ENCODE peak calls at places on chromosomes 5 and 9, in nine cellular contexts. D is ovary; A is nephron progenitor cell; E is left kidney; S is activated CD8-positive, alpha-beta memory T cell treated with anti-CD3 and anti-CD28 coated beads, Interleukin-2, amount 10 ng/mL, durations not matched to agents 7 days and 5 days; Z is NCI-H524; K is stimulated activated CD4-positive, alpha-beta T cell treated with anti-CD3 and anti-CD28 coated beads, Interleukin-1b, Interleukin-23, amount 100 ng/mL, for 1 hour; W is K562; O is nucleus accumbens. H is an unnamed sample.

GRCh38 chr5:144742376-144742775 is 571.7 kb downstream of the KCTD16 start:
- DNase-seq in D (no peak), A (no peak), E (peak; percentile 31), S (no peak), Z (no peak), K (no peak), W (no peak), O (no peak), H (no peak)

GRCh38 chr5:74372502-74373445 is 267.8 kb downstream of the ENC1 start:
- DNase-seq in D (no peak), A (no peak), E (peak; percentile 46), S (no peak), Z (no peak), K (no peak), W (no peak), O (no peak), H (no peak)

GRCh38 chr9:132042324-132042723 is 37.3 kb downstream of the MED27 start:
- DNase-seq in D (no peak), A (no peak), E (no peak), S (no peak), Z (peak; percentile 71), K (no peak), W (peak; percentile 38), O (no peak), H (no peak)

GRCh38 chr9:85610074-85610855 is 131.5 kb downstream of the AGTPBP1 start:
- DNase-seq in D (no peak), A (peak; percentile 48), E (peak; percentile 91), S (peak; percentile 55), Z (no peak), K (no peak), W (peak; percentile 60), O (peak; percentile 82), H (peak; percentile 70)

GRCh38 chr5:123719004-123719403 is 207.0 kb downstream of the CSNK1G3 start:
- DNase-seq in D (no peak), A (no peak), E (no peak), S (no peak), Z (no peak), K (no peak), W (no peak), O (no peak), H (no peak)

GRCh38 chr5:53874409-53874808 is 314.0 kb downstream of the NDUFS4 start:
- DNase-seq in D (no peak), A (no peak), E (no peak), S (no peak), Z (no peak), K (no peak), W (no peak), O (no peak), H (peak; percentile 49)

GRCh38 chr5:101950050-101950449 is 346.0 kb downstream of the SLCO4C1 start:
- DNase-seq in D (no peak), A (no peak), E (no peak), S (no peak), Z (no peak), K (no peak), W (no peak), O (no peak), H (no peak)

GRCh38 chr5:62606878-62607277 is 28.3 kb downstream of the LRRC70 start:
- DNase-seq in D (no peak), A (no peak), E (no peak), S (no peak), Z (no peak), K (no peak), W (no peak), O (no peak), H (no peak)

GRCh38 chr5:58898538-58898937 is 315.7 kb downstream of the RAB3C start:
- DNase-seq in D (no peak), A (no peak), E (peak; percentile 35), S (no peak), Z (no peak), K (no peak), W (no peak), O (no peak), H (no peak)

GRCh38 chr5:150167163-150167798 is 703 bp downstream of the CDX1 start:
- DNase-seq in D (no peak), A (peak; percentile 54), E (no peak), S (no peak), Z (no peak), K (no peak), W (no peak), O (no peak), H (no peak)

GRCh38 chr9:95047452-95048224 is 269.9 kb downstream of the FANCC start:
- DNase-seq in D (no peak), A (no peak), E (no peak), S (no peak), Z (no peak), K (no peak), W (no peak), O (no peak), H (no peak)

GRCh38 chr9:70259512-70259802 is 679 bp downstream of the SMC5 start:
- DNase-seq in D (no peak), A (no peak), E (no peak), S (no peak), Z (no peak), K (no peak), W (no peak), O (no peak), H (no peak)

GRCh38 chr5:102069974-102070373 is 226.1 kb downstream of the SLCO4C1 start:
- DNase-seq in D (no peak), A (no peak), E (no peak), S (no peak), Z (no peak), K (no peak), W (no peak), O (no peak), H (no peak)

GRCh38 chr5:82265052-82265451 is 13.1 kb downstream of the RPS23 start:
- DNase-seq in D (no peak), A (no peak), E (no peak), S (no peak), Z (no peak), K (no peak), W (no peak), O (no peak), H (no peak)

GRCh38 chr5:122611401-122611800 is 163.5 kb upstream of the SNX2 start:
- DNase-seq in D (no peak), A (no peak), E (peak; percentile 72), S (no peak), Z (no peak), K (no peak), W (no peak), O (no peak), H (no peak)

GRCh38 chr5:80109549-80110478 is 74.7 kb downstream of the THBS4 start:
- DNase-seq in D (peak; percentile 68), A (peak; percentile 40), E (peak; percentile 72), S (no peak), Z (peak; percentile 95), K (no peak), W (no peak), O (peak; percentile 39), H (no peak)

GRCh38 chr5:106331415-106331814 is 1339.3 kb downstream of the EFNA5 start:
- DNase-seq in D (no peak), A (no peak), E (no peak), S (no peak), Z (no peak), K (no peak), W (no peak), O (no peak), H (no peak)

GRCh38 chr5:126370796-126371718 is 52.2 kb upstream of the GRAMD2B start:
- DNase-seq in D (no peak), A (no peak), E (peak; percentile 53), S (no peak), Z (no peak), K (no peak), W (no peak), O (no peak), H (no peak)

GRCh38 chr5:168481330-168481788 is 4.9 kb upstream of the RARS1 start:
- DNase-seq in D (no peak), A (no peak), E (no peak), S (peak; percentile 61), Z (no peak), K (no peak), W (no peak), O (no peak), H (no peak)

GRCh38 chr5:151101151-151101550 is 20.3 kb upstream of the TNIP1 start:
- DNase-seq in D (no peak), A (no peak), E (peak; percentile 22), S (no peak), Z (no peak), K (no peak), W (peak; percentile 78), O (no peak), H (peak; percentile 37)

GRCh38 chr5:10034008-10034407 is 215.7 kb downstream of the ATPSCKMT start:
- DNase-seq in D (no peak), A (no peak), E (peak; percentile 14), S (no peak), Z (no peak), K (no peak), W (no peak), O (no peak), H (no peak)

GRCh38 chr9:136313111-136314055 is 9.5 kb upstream of the CCDC187 start:
- DNase-seq in D (no peak), A (no peak), E (no peak), S (no peak), Z (no peak), K (no peak), W (no peak), O (no peak), H (no peak)

GRCh38 chr5:128353416-128354107 is 184.5 kb downstream of the FBN2 start:
- DNase-seq in D (no peak), A (no peak), E (peak; percentile 61), S (no peak), Z (no peak), K (no peak), W (no peak), O (no peak), H (no peak)

GRCh38 chr5:125316386-125316785 is 569.9 kb upstream of the ZNF608 start:
- DNase-seq in D (no peak), A (no peak), E (no peak), S (no peak), Z (no peak), K (no peak), W (no peak), O (no peak), H (no peak)

GRCh38 chr5:126443374-126443851 is 20.2 kb downstream of the GRAMD2B start:
- DNase-seq in D (no peak), A (no peak), E (no peak), S (peak; percentile 45), Z (no peak), K (no peak), W (no peak), O (peak; percentile 55), H (no peak)

GRCh38 chr9:136050706-136051567 is 44.2 kb downstream of the NACC2 start:
- DNase-seq in D (peak; percentile 46), A (peak; percentile 56), E (peak; percentile 62), S (no peak), Z (no peak), K (no peak), W (no peak), O (peak; percentile 60), H (no peak)

GRCh38 chr9:7298123-7298522 is 501.5 kb downstream of the DMAC1 start:
- DNase-seq in D (no peak), A (no peak), E (no peak), S (peak; percentile 69), Z (no peak), K (no peak), W (no peak), O (no peak), H (no peak)

GRCh38 chr9:121945849-121946248 is 147.3 kb downstream of the TTLL11 start:
- DNase-seq in D (no peak), A (no peak), E (no peak), S (no peak), Z (no peak), K (no peak), W (no peak), O (no peak), H (no peak)

GRCh38 chr9:20044686-20045085 is 255.8 kb upstream of the SLC24A2 start:
- DNase-seq in D (no peak), A (no peak), E (no peak), S (no peak), Z (no peak), K (no peak), W (no peak), O (no peak), H (no peak)

GRCh38 chr9:134850611-134851010 is 30.0 kb upstream of the FCN2 start:
- DNase-seq in D (no peak), A (no peak), E (no peak), S (no peak), Z (no peak), K (no peak), W (no peak), O (no peak), H (no peak)

H was measured in erythroblast.